ENCODE peak calls at places on chromosome 3, in ten cellular contexts. C, N, E, F, Y, S, P, I, W and J are unnamed samples.

GRCh38 chr3:14484741-14485140 is 55.4 kb downstream of the GRIP2 start:
- DNase-seq in C (no peak), N (no peak), E (no peak), F (no peak), Y (no peak), S (no peak), P (no peak), I (no peak), W (no peak), J (no peak)

GRCh38 chr3:190432216-190432615 is 17.5 kb downstream of the TMEM207 start:
- DNase-seq in C (no peak), N (no peak), E (peak; percentile 15), F (no peak), Y (no peak), S (no peak), P (no peak), I (peak; percentile 56), W (no peak), J (peak; percentile 63)

GRCh38 chr3:32176989-32177701 is 61.3 kb upstream of the CMTM8 start:
- DNase-seq in C (peak; percentile 84), N (peak; percentile 83), E (peak; percentile 53), F (peak; percentile 33), Y (peak; percentile 42), S (peak; percentile 64), P (peak; percentile 47), I (peak; percentile 74), W (peak; percentile 20), J (peak; percentile 75)

GRCh38 chr3:195914648-195915473 is 6.5 kb upstream of the TNK2 start:
- DNase-seq in C (peak; percentile 96), N (peak; percentile 97), E (peak; percentile 97), F (peak; percentile 92), Y (no peak), S (peak; percentile 97), P (peak; percentile 95), I (peak; percentile 99), W (peak; percentile 78), J (peak; percentile 100)

GRCh38 chr3:101695779-101696372 is 9.4 kb upstream of the RPL24 start:
- DNase-seq in C (peak; percentile 64), N (peak; percentile 79), E (no peak), F (no peak), Y (no peak), S (peak; percentile 68), P (no peak), I (peak; percentile 64), W (no peak), J (peak; percentile 38)

GRCh38 chr3:186022931-186023330 is 85.1 kb upstream of the TRA2B start:
- DNase-seq in C (no peak), N (no peak), E (no peak), F (no peak), Y (no peak), S (no peak), P (no peak), I (no peak), W (no peak), J (no peak)

GRCh38 chr3:170155604-170156003 is 25.9 kb downstream of the PHC3 start:
- DNase-seq in C (no peak), N (no peak), E (no peak), F (no peak), Y (no peak), S (no peak), P (no peak), I (no peak), W (no peak), J (no peak)

GRCh38 chr3:55620361-55621025 is 133.4 kb upstream of the WNT5A start:
- DNase-seq in C (no peak), N (no peak), E (peak; percentile 33), F (no peak), Y (no peak), S (peak; percentile 41), P (no peak), I (peak; percentile 89), W (no peak), J (peak; percentile 41)

GRCh38 chr3:183227586-183227985 is 25.5 kb upstream of the B3GNT5 start:
- DNase-seq in C (no peak), N (no peak), E (no peak), F (no peak), Y (no peak), S (no peak), P (no peak), I (no peak), W (no peak), J (no peak)

GRCh38 chr3:37111199-37111598 is 63.2 kb downstream of the LRRFIP2 start:
- DNase-seq in C (no peak), N (no peak), E (no peak), F (no peak), Y (no peak), S (no peak), P (no peak), I (no peak), W (no peak), J (no peak)

GRCh38 chr3:24494616-24495333 is at the start of gene THRB:
- DNase-seq in C (no peak), N (peak; percentile 16), E (no peak), F (peak; percentile 30), Y (peak; percentile 16), S (peak; percentile 43), P (no peak), I (peak; percentile 47), W (no peak), J (peak; percentile 77)

GRCh38 chr3:100634493-100635272 is 25.3 kb downstream of the ADGRG7 start:
- DNase-seq in C (peak; percentile 56), N (peak; percentile 58), E (no peak), F (peak; percentile 49), Y (no peak), S (no peak), P (no peak), I (peak; percentile 32), W (no peak), J (peak; percentile 78)

GRCh38 chr3:145013931-145014330 is 1042.3 kb downstream of the DIPK2A start:
- DNase-seq in C (no peak), N (no peak), E (no peak), F (no peak), Y (no peak), S (no peak), P (no peak), I (no peak), W (no peak), J (no peak)

GRCh38 chr3:143529018-143529478 is 319.2 kb downstream of the SLC9A9 start:
- DNase-seq in C (no peak), N (no peak), E (no peak), F (no peak), Y (no peak), S (no peak), P (no peak), I (no peak), W (no peak), J (no peak)

GRCh38 chr3:196563721-196564225 is 4.6 kb downstream of the WDR53 start:
- DNase-seq in C (peak; percentile 40), N (no peak), E (peak; percentile 26), F (no peak), Y (no peak), S (peak; percentile 40), P (peak; percentile 19), I (peak; percentile 29), W (peak; percentile 13), J (peak; percentile 66)